ENCODE peak calls at places on chromosomes 5 and 9, in eight cellular contexts. C is NCI-H2081, D is Right ventricle myocardium superior, I is GM03348, E is NCI-H510A treated with DMSO at 0.1 percent for 48 hours, P is H1, M is LoVo, O is EH. X is an unnamed sample.

GRCh38 chr9:128633601-128634000 is 23.0 kb downstream of the DYNC2I2 start:
- DNase-seq in C (no peak), D (no peak), I (no peak), E (no peak), P (no peak), M (no peak), O (no peak), X (no peak)

GRCh38 chr9:131677051-131677444 is 62.8 kb downstream of the RAPGEF1 start:
- DNase-seq in C (no peak), D (no peak), I (no peak), E (no peak), P (no peak), M (no peak), O (no peak), X (no peak)

GRCh38 chr5:111252799-111253564 is 28.8 kb downstream of the CAMK4 start:
- DNase-seq in C (no peak), D (no peak), I (no peak), E (no peak), P (no peak), M (no peak), O (no peak), X (no peak)

GRCh38 chr9:124286292-124286931 is 28.7 kb downstream of the NEK6 start:
- DNase-seq in C (no peak), D (no peak), I (peak; percentile 60), E (no peak), P (no peak), M (no peak), O (peak; percentile 96), X (no peak)

GRCh38 chr5:151015974-151016587 is 4.3 kb upstream of the GPX3 start:
- DNase-seq in C (no peak), D (no peak), I (no peak), E (no peak), P (no peak), M (no peak), O (no peak), X (no peak)

GRCh38 chr9:76475691-76476090 is 16.7 kb downstream of the GCNT1 start:
- DNase-seq in C (no peak), D (no peak), I (no peak), E (no peak), P (no peak), M (no peak), O (no peak), X (no peak)

GRCh38 chr9:122125158-122125890 is 32.2 kb upstream of the TTLL11 start:
- DNase-seq in C (peak; percentile 67), D (peak; percentile 86), I (peak; percentile 94), E (peak; percentile 72), P (peak; percentile 92), M (peak; percentile 69), O (peak; percentile 80), X (peak; percentile 92)

GRCh38 chr9:9004844-9005243 is 1205.3 kb upstream of the DMAC1 start:
- DNase-seq in C (no peak), D (no peak), I (no peak), E (no peak), P (no peak), M (no peak), O (no peak), X (peak; percentile 1)

GRCh38 chr5:135457424-135458071 is 5.4 kb upstream of the TIFAB start:
- DNase-seq in C (peak; percentile 32), D (peak; percentile 79), I (peak; percentile 72), E (peak; percentile 23), P (peak; percentile 90), M (peak; percentile 73), O (peak; percentile 40), X (peak; percentile 88)

GRCh38 chr5:96322865-96323264 is 110.2 kb downstream of the PCSK1 start:
- DNase-seq in C (no peak), D (no peak), I (no peak), E (no peak), P (no peak), M (no peak), O (no peak), X (no peak)

GRCh38 chr5:178551059-178551458 is 39.1 kb downstream of the COL23A1 start:
- DNase-seq in C (no peak), D (no peak), I (peak; percentile 49), E (no peak), P (no peak), M (peak; percentile 66), O (peak; percentile 7), X (no peak)

GRCh38 chr9:92749071-92749933 is 15.3 kb downstream of the BICD2 start:
- DNase-seq in C (no peak), D (no peak), I (no peak), E (no peak), P (no peak), M (no peak), O (no peak), X (peak; percentile 59)

GRCh38 chr5:64505769-64506566 is at the start of gene RGS7BP:
- DNase-seq in C (peak; percentile 30), D (peak; percentile 57), I (peak; percentile 45), E (peak; percentile 78), P (peak; percentile 78), M (no peak), O (peak; percentile 51), X (peak; percentile 77)

GRCh38 chr5:1161108-1161831 is 40.1 kb upstream of the SLC6A19 start:
- DNase-seq in C (peak; percentile 65), D (peak; percentile 37), I (no peak), E (no peak), P (no peak), M (peak; percentile 74), O (no peak), X (no peak)

GRCh38 chr5:134714120-134714519 is 24.2 kb upstream of the CAMLG start:
- DNase-seq in C (no peak), D (no peak), I (no peak), E (no peak), P (no peak), M (no peak), O (peak; percentile 31), X (peak; percentile 23)

GRCh38 chr5:159451197-159452052 is 121.1 kb upstream of the IL12B start:
- DNase-seq in C (no peak), D (peak; percentile 51), I (peak; percentile 88), E (no peak), P (no peak), M (no peak), O (peak; percentile 97), X (no peak)

GRCh38 chr5:102902647-102903046 is 147.5 kb downstream of the PAM start:
- DNase-seq in C (no peak), D (no peak), I (no peak), E (peak; percentile 41), P (no peak), M (no peak), O (no peak), X (no peak)

GRCh38 chr5:167573274-167574127 is 717.9 kb upstream of the WWC1 start:
- DNase-seq in C (peak; percentile 55), D (no peak), I (peak; percentile 51), E (no peak), P (peak; percentile 60), M (no peak), O (peak; percentile 48), X (peak; percentile 30)

GRCh38 chr5:61704289-61704688 is 372.2 kb downstream of the ZSWIM6 start:
- DNase-seq in C (no peak), D (no peak), I (no peak), E (no peak), P (no peak), M (no peak), O (no peak), X (no peak)

GRCh38 chr5:85049020-85049419 is 664.3 kb upstream of the EDIL3 start:
- DNase-seq in C (peak; percentile 4), D (no peak), I (peak; percentile 4), E (no peak), P (peak; percentile 52), M (no peak), O (no peak), X (peak; percentile 1)

GRCh38 chr5:169521366-169521983 is 62.1 kb upstream of the SPDL1 start:
- DNase-seq in C (no peak), D (peak; percentile 87), I (no peak), E (no peak), P (no peak), M (no peak), O (no peak), X (no peak)

GRCh38 chr9:96342553-96343245 is 40.7 kb upstream of the HSD17B3 start:
- DNase-seq in C (no peak), D (no peak), I (no peak), E (no peak), P (no peak), M (no peak), O (no peak), X (no peak)

GRCh38 chr9:106287108-106287631 is 575.8 kb upstream of the ZNF462 start:
- DNase-seq in C (no peak), D (no peak), I (peak; percentile 2), E (no peak), P (no peak), M (no peak), O (no peak), X (no peak)

GRCh38 chr9:22244141-22245011 is 202.2 kb upstream of the DMRTA1 start:
- DNase-seq in C (peak; percentile 24), D (no peak), I (peak; percentile 47), E (peak; percentile 6), P (no peak), M (peak; percentile 65), O (peak; percentile 62), X (peak; percentile 21)

GRCh38 chr5:160108124-160108523 is 11.1 kb downstream of the PWWP2A start:
- DNase-seq in C (no peak), D (no peak), I (no peak), E (no peak), P (no peak), M (no peak), O (no peak), X (no peak)

GRCh38 chr9:77807846-77808749 is 160.0 kb upstream of the GNA14 start:
- DNase-seq in C (no peak), D (no peak), I (no peak), E (no peak), P (no peak), M (peak; percentile 58), O (no peak), X (no peak)

GRCh38 chr9:129979346-129979745 is 63.6 kb downstream of the FNBP1 start:
- DNase-seq in C (no peak), D (no peak), I (no peak), E (no peak), P (no peak), M (no peak), O (no peak), X (no peak)

GRCh38 chr5:107668933-107669542 is 1.7 kb downstream of the EFNA5 start:
- DNase-seq in C (no peak), D (peak; percentile 31), I (peak; percentile 9), E (no peak), P (no peak), M (no peak), O (no peak), X (peak; percentile 43)

GRCh38 chr5:2656186-2656585 is 95.3 kb downstream of the IRX2 start:
- DNase-seq in C (no peak), D (no peak), I (peak; percentile 58), E (no peak), P (no peak), M (no peak), O (peak; percentile 76), X (no peak)

GRCh38 chr5:95963650-95964410 is 2.2 kb upstream of the ELL2 start:
- DNase-seq in C (no peak), D (no peak), I (no peak), E (no peak), P (no peak), M (no peak), O (no peak), X (no peak)

GRCh38 chr9:15176821-15177220 is 130.2 kb downstream of the TTC39B start:
- DNase-seq in C (no peak), D (no peak), I (no peak), E (no peak), P (no peak), M (no peak), O (no peak), X (no peak)

GRCh38 chr5:28743362-28743761 is 1705.0 kb upstream of the CDH9 start:
- DNase-seq in C (no peak), D (no peak), I (no peak), E (no peak), P (no peak), M (no peak), O (no peak), X (no peak)

GRCh38 chr9:84170521-84171141 is 169.9 kb downstream of the SLC28A3 start:
- DNase-seq in C (no peak), D (peak; percentile 93), I (peak; percentile 95), E (no peak), P (no peak), M (no peak), O (peak; percentile 98), X (peak; percentile 58)

GRCh38 chr9:19552693-19553092 is 143.9 kb downstream of the ACER2 start:
- DNase-seq in C (no peak), D (no peak), I (no peak), E (no peak), P (no peak), M (no peak), O (no peak), X (no peak)